ENCODE peak calls at places on chromosomes 16 and 17, in five cellular contexts. T is neural progenitor cell, J is SK-N-SH, H is NT2/D1, X is endothelial cell of umbilical vein. Q is an unnamed sample. For H3K36me3, the result is how much of the 10 kb centered on the place peaks cover.

GRCh38 chr17:81890447-81891302 is 711 bp downstream of the ALYREF start:
- DNase-seq in T (peak), J (peak), H (no peak), X (peak), Q (no peak)

GRCh38 chr17:49821916-49822315 is 26.0 kb downstream of the TAC4 start:
- DNase-seq in T (no peak), J (no peak), H (no peak), X (no peak), Q (no peak)

GRCh38 chr17:50271173-50271750 is 3.0 kb upstream of the TMEM92 start:
- DNase-seq in T (no peak), J (no peak), H (no peak), X (no peak), Q (no peak)

GRCh38 chr16:78127130-78127529 is 27.7 kb downstream of the WWOX start:
- DNase-seq in T (no peak), J (no peak), H (no peak), X (peak), Q (no peak)

GRCh38 chr16:55832788-55833583 is at the start of gene CES1:
- DNase-seq in T (peak), J (no peak), H (no peak), X (no peak), Q (no peak)

GRCh38 chr16:21222495-21223337 is 10.8 kb upstream of the ANKS4B start:
- DNase-seq in T (no peak), J (no peak), H (no peak), X (no peak), Q (no peak)

GRCh38 chr16:85667841-85668413 is 20.8 kb downstream of the GINS2 start:
- DNase-seq in T (no peak), J (no peak), H (no peak), X (no peak), Q (no peak)

GRCh38 chr17:146546-146945 is 9.2 kb downstream of the SCGB1C2 start:
- DNase-seq in T (no peak), J (no peak), H (no peak), X (no peak), Q (no peak)

GRCh38 chr16:12637002-12637401 is 166.7 kb downstream of the CPPED1 start:
- DNase-seq in T (peak), J (no peak), H (no peak), X (no peak), Q (no peak)
- H3K4me3 ChIP-seq in T (no peak), J (no peak), H (no peak), X (no peak), Q (no peak)

DNA sequence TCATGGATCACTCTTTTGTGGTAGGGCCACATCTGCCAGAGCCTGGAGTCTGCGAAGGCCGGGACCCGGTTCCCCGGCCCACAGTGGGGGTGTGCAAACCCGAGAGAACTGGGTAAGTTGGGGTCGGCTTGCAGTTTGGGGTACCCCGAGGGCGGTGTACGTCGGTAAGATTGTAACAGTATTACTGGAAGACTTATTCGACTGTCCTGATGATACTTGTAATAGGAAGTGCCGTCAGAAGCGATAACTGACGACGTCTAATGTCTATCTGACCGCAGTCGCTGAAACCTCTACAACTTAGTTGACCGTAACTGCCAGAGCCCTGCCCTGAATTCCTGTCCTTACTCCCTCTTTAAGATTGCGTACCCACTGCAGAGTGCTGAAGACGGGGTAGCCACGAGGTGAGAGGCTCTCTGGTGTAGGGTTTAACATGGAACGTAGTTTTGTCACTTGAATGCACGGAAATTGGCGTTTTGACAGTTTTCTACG is 24.0 kb downstream of the TRPV2 start:
- DNase-seq in T (no peak), J (no peak), H (no peak), X (no peak), Q (no peak)
- H3K36me3 ChIP-seq in T (under half), J (under half), H (half or more), X (under half), Q (half or more)

GRCh38 chr16:4416200-4417032 is at the start of gene CORO7:
- DNase-seq in T (peak), J (peak), H (no peak), X (peak), Q (no peak)
- H3K9ac ChIP-seq in T (no peak), J (peak), H (peak), X (peak), Q (peak)

GRCh38 chr16:2152695-2153506 is 2.7 kb upstream of the TRAF7 start:
- DNase-seq in T (peak), J (no peak), H (no peak), X (no peak), Q (no peak)
- H3K4me3 ChIP-seq in T (peak), J (peak), H (peak), X (peak), Q (peak)

GRCh38 chr16:16096858-16097213 is 126.5 kb downstream of the ABCC6 start:
- DNase-seq in T (no peak), J (no peak), H (no peak), X (no peak), Q (no peak)

GRCh38 chr16:16101585-16101984 is 121.7 kb downstream of the ABCC6 start:
- DNase-seq in T (no peak), J (no peak), H (no peak), X (no peak), Q (no peak)

GRCh38 chr16:16096161-16096857 is 127.0 kb downstream of the ABCC6 start:
- DNase-seq in T (peak), J (no peak), H (no peak), X (no peak), Q (no peak)

GRCh38 chr16:16100631-16101030 is 122.7 kb downstream of the ABCC6 start:
- DNase-seq in T (no peak), J (no peak), H (no peak), X (peak), Q (no peak)

DNA sequence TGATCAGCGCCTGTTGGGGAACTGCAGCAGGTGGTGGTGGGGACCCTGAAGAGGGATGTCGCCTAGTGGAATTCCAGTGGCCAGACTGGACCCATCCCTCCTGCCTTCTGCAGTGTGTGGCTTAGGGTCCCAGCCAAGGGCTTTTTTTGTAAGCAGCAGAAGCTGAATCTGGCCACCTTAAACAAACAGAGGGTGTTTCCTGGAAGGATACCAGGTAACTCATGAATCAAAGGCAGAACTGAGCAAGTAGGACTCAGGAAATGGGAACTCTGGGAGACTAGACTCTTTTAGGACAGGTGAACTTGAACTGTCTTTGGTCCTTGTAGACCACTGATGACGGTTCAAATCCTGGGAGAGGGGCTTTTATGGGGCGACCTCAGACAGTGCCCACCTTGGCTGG is 124.0 kb downstream of the ABCC6 start:
- DNase-seq in T (no peak), J (no peak), H (no peak), X (no peak), Q (no peak)
- H3K36me3 ChIP-seq in T (under half), J (under half), H (half or more), X (under half), Q (under half)

DNA sequence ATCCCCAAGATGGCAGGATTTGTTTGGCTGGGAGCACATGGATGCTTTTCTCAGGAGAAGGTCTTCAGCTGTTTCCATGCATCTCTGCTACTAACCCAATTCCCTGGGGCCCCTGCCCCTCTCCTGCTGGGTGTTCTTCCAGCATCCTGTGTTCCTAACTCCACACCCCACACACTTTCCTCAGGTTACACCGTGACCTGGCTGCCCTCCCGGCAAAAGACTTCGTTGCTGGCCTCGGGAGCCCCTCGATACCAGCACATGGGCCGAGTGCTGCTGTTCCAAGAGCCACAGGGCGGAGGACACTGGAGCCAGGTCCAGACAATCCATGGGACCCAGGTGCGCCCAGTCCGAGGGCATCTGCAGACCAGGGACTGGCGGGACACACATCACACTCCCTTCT is 21.5 kb downstream of the ITGAL start:
- DNase-seq in T (no peak), J (no peak), H (no peak), X (no peak), Q (no peak)
- H3K9ac ChIP-seq in T (no peak), J (no peak), H (no peak), X (no peak), Q (no peak)

DNA sequence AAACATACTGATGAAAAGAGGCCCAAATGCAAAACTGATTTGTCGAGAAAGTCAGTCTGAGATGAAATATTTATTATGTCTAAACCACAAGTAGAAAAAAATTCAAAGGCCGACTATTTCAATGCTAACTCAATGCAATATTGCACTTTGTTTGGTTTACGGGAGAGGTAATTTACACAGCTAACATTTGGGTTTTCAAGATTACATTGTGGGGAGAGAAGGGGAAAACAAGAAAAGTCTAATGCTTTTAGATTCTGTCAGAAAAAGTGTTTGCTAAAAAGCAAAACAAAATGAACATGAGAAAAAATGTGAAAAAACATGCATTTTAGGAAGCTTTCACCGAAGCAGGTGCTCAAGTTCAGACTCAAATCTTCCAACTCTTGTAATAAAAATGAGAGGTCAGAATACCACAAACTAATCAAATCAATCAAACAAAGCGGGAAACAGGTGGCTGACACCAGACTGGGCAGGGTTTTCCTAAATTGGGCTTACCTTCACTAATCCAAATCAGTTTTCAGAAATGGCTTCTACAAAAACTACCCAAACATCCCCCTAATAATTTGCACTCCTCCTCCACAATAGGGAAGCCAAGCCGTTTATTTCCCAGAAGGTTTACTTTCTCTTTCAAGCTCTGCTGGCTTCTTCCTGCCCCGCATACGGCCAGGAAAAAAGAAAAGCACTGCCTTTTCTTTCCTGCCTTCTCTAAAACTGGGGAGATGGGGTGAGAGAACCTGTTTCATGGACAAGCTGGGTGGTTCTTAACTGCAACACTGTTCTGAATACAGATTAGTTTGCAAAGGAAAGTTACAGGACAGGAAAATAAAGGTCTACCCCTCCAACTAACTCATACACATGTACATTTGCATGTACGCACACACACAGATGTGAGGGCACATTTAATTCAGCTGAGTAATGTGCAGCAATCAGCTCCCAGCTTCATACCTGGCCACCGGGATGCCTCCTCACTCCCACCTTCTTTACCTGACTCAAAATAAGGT is 9.3 kb downstream of the STAT3 start:
- DNase-seq in T (no peak), J (no peak), H (no peak), X (peak), Q (no peak)
- H3K4me3 ChIP-seq in T (no peak), J (no peak), H (no peak), X (peak), Q (peak)

DNA sequence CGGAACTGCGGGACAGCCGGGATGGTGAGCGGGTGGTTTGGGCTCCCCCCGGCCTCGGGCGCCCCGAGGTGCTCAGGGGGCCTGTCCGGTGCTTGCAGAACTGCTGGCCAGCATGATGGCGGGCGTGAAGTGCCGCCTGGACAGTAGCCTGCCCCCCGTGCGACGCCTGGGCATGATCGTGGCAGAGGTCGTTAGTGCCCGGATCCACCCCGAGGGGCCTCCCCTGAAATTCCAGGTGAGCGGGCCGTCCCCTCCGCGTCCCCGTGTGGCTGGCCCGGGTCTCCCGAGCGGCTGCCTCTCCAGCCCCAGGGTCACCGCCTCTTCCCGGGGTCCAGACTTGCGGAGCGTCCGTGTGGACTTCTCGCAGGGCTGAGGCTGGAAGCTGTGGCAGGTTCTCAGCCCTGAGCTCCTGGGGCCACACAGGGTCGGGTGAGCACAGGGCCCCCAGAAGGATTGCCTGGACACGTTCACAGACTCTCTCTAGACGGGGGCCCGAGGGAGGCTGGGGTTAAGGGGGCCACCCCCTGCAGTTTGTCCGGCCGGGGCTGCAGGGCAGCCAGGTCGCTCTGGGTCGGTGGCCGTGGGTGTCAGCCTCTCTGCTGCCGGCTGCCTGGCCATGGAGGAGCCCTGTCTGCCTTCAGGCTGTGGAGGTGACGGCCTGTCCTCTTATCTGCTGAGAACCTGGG is 7.4 kb downstream of the TELO2 start:
- DNase-seq in T (no peak), J (no peak), H (no peak), X (no peak), Q (no peak)
- H3K36me3 ChIP-seq in T (under half), J (half or more), H (half or more), X (under half), Q (under half)

GRCh38 chr17:67491009-67491677 is 114.1 kb downstream of the PITPNC1 start:
- DNase-seq in T (peak), J (peak), H (no peak), X (peak), Q (no peak)
- H3K9ac ChIP-seq in T (no peak), J (peak), H (no peak), X (no peak), Q (no peak)

Q was measured in SK-N-MC.